ENCODE peak calls at places on chromosomes 3 and 15, in four cellular contexts. A is H9, L is K562, F is fibroblast of lung. J is an unnamed sample. For H4K20me1, the result is how much of the 10 kb centered on the place peaks cover.

GRCh38 chr3:20079621-20080020 is 39.4 kb downstream of the KAT2B start:
- DNase-seq in A (no peak), L (no peak), F (no peak), J (no peak)

GRCh38 chr3:15148614-15149013 is 49.7 kb upstream of the RBSN start:
- DNase-seq in A (peak), L (peak), F (peak), J (peak)

GRCh38 chr15:59405079-59405478 is 32.4 kb upstream of the MYO1E start:
- DNase-seq in A (no peak), L (no peak), F (no peak), J (no peak)

GRCh38 chr3:198113219-198114053 is 153.4 kb downstream of the LMLN start:
- DNase-seq in A (peak), L (no peak), F (peak), J (no peak)

GRCh38 chr15:83446904-83447708 is at the start of gene SH3GL3:
- DNase-seq in A (peak), L (peak), F (peak), J (no peak)

GRCh38 chr15:82093774-82094211 is 48.0 kb upstream of the MEX3B start:
- DNase-seq in A (no peak), L (peak), F (peak), J (no peak)

GRCh38 chr3:9149566-9149965 is 99.9 kb downstream of the SRGAP3 start:
- DNase-seq in A (no peak), L (no peak), F (no peak), J (no peak)

GRCh38 chr15:59222106-59222505 is 15.5 kb downstream of the LDHAL6B start:
- DNase-seq in A (no peak), L (no peak), F (peak), J (no peak)

GRCh38 chr3:142987080-142987700 is 14.2 kb upstream of the U2SURP start:
- DNase-seq in A (no peak), L (peak), F (peak), J (peak)

GRCh38 chr3:16739416-16740091 is 134.3 kb upstream of the DAZL start:
- DNase-seq in A (no peak), L (no peak), F (peak), J (no peak)

GRCh38 chr15:66961407-66961884 is 104.0 kb upstream of the SMAD3 start:
- DNase-seq in A (no peak), L (no peak), F (peak), J (no peak)

GRCh38 chr15:65828566-65828965 is 36.5 kb upstream of the DENND4A start:
- DNase-seq in A (no peak), L (no peak), F (no peak), J (no peak)

GRCh38 chr15:91928676-91929075 is 75.2 kb downstream of the SLCO3A1 start:
- DNase-seq in A (no peak), L (no peak), F (no peak), J (no peak)

GRCh38 chr3:129610276-129610675 is 3.8 kb upstream of the PLXND1 start:
- DNase-seq in A (no peak), L (no peak), F (no peak), J (no peak)

GRCh38 chr3:191296041-191296541 is 33.1 kb upstream of the CCDC50 start:
- DNase-seq in A (no peak), L (no peak), F (no peak), J (no peak)

GRCh38 chr3:70431906-70432305 is 119.5 kb upstream of the MDFIC2 start:
- DNase-seq in A (no peak), L (no peak), F (peak), J (no peak)

DNA sequence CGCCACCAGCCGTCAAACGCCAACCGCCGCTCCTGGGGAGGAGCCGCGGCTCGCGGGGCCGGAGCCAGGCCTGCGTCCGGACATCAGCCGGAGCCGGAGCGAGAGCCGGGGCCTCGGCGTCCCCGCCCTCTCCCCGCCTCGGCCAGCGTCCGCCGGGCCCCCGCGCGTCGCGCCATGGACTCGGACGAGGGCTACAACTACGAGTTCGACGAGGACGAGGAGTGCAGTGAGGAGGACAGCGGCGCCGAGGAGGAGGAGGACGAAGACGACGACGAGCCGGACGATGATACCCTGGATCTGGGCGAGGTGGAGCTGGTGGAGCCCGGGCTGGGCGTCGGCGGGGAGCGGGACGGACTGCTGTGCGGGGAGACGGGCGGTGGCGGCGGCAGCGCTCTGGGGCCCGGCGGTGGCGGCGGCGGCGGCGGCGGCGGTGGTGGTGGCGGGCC is 359 bp downstream of the ARIH1 start:
- DNase-seq in A (no peak), L (peak), F (no peak), J (no peak)
- H4K20me1 ChIP-seq in A (under half), L (under half), F (under half), J (under half)

DNA sequence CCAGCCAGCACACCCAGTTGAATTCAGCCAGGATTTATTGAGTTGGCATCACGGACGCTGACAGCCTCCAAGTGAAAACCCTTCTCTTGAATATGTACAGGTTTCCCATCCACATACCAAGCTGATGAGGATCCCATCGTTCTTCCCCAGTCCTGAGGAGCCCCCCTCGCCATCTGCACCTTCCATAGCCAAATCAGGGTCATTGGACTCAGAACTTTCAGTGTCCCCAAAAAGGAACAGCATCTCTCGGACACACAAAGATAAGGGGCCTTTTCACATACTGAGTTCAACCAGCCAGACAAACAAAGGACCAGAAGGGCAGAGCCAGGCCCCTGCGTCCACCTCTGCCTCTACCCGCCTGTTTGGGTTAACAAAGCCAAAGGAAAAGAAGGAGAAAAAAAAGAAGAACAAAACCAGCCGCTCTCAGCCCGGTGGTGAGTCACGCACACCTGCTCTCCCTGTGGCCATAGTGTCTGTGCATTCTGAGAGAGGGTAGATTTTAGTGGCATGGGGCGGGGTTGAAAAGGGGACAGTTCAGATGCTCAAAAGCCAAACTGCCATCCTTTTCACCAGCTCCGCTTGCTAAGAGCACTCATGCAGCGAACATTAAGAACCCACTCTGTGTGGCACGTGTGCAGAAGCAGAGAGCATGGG is 51.2 kb downstream of the KLHL25 start:
- DNase-seq in A (no peak), L (no peak), F (no peak), J (no peak)
- H3K27ac ChIP-seq in A (no peak), L (no peak), F (no peak), J (no peak)

GRCh38 chr3:170420307-170420821 is 1.7 kb downstream of the CLDN11 start:
- DNase-seq in A (peak), L (no peak), F (peak), J (no peak)
- H3K9ac ChIP-seq in A (no peak), L (no peak), F (peak), J (no peak)

GRCh38 chr15:25093455-25094029 is 138.8 kb downstream of the SNRPN start:
- DNase-seq in A (peak), L (no peak), F (no peak), J (no peak)
- H4K20me1 ChIP-seq in A (under half), L (under half), F (under half), J (under half)

DNA sequence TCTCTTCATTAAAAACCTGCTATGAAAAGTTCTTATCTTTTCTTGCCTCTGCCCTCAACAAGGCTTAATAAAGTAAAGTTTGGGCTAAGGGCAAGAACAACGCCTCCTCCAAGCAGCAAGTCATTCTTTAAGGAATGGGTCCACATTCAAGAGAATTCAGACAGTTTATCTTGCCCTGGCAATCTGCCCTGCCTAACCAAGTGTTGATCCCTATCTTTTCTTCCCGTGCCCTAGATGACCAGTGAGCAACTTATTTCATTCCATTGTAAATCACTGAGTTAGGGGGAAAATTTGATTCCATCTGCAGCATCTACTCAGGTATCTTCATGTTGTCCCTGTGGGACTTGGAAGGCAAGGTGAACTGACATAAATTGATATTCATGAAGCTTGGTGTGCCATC is 370.3 kb upstream of the DPPA4 start:
- DNase-seq in A (no peak), L (no peak), F (no peak), J (no peak)
- H3K27ac ChIP-seq in A (no peak), L (no peak), F (no peak), J (no peak)

GRCh38 chr3:32434206-32434605 is 42.6 kb downstream of the CMTM7 start:
- DNase-seq in A (no peak), L (no peak), F (no peak), J (no peak)

GRCh38 chr3:32432711-32433530 is 41.3 kb downstream of the CMTM7 start:
- DNase-seq in A (no peak), L (no peak), F (peak), J (no peak)

GRCh38 chr3:32431481-32431880 is 39.8 kb downstream of the CMTM7 start:
- DNase-seq in A (no peak), L (no peak), F (no peak), J (no peak)

GRCh38 chr3:32430900-32431299 is 39.2 kb downstream of the CMTM7 start:
- DNase-seq in A (no peak), L (no peak), F (no peak), J (no peak)

DNA sequence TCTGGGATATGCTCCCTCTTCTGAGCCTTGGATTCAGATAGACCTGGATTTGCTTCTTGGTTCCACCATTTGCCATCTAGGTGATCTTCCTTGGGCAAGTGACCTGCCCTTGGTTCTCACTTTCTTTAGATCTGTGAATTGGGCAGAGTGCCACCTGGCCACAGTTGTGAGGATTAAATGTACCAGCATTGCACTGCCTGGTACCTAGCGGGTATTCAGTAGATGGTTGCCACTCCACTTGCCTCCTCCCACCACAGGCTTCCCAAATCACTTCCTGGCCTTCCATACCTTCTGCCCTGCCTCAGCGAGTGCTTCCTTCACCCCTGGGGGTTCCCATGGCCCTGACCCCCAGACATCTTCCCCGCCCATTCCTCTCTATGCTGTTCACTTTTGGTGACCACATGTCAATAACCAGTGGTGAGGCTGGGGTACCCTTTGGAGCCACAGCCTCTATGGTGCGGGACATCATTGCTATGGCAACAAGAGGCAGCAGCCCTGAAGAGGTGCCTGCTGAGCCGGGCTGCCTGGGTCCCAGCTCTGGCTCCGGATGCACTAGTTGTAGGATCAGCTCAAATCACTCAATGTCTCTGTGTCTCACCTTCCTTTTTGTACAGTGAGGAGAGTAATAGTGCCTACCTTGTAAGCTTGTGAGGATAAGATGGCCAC is 40.5 kb downstream of the CMTM7 start:
- DNase-seq in A (no peak), L (no peak), F (no peak), J (no peak)
- H3K9ac ChIP-seq in A (no peak), L (no peak), F (no peak), J (no peak)

GRCh38 chr15:25418202-25418601 is 20.6 kb downstream of the UBE3A start:
- DNase-seq in A (no peak), L (no peak), F (no peak), J (no peak)
- H4K20me1 ChIP-seq in A (under half), L (under half), F (under half), J (under half)

DNA sequence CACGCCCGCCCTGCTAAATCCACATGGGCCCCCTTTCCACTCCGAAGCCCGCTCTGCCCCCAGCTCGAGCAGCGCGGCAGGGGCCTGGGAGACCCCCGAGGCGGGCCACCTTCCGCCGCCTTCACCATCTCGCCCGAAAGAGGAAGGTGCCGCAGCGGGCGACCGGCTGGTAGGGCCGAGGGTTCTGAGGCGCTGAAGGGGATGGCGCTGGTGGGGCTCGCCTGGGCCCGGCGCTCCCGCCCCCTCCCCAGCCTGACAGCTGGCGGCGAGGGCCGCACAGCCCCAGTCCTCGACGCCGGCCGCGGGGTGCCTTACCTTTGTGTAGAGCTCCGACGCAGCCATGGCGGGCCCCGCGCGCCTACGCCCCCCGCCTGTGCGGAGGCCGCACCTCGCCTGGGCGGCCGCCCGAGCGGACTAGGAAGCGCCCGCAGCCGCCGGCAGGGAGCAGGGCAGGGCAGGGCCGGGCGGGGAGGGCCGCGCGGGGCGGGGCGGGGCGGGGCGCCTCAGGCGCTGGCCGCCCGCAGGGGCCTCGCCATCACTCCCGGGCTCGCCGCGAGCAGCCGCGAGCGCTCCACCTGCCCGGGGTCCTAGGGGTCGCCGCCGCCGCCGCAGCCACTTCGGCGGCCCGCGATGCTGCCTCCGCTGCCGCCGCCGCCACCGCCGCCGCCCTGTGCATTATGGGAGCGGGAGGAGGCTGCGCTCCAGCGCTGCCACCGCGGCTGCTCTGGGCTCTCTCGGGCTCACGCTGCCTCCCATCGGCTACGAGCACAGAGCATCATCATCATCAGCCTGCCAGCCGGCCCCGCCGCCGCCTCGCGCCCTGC is at the start of gene MYO5A:
- DNase-seq in A (peak), L (peak), F (peak), J (peak)
- H3K27ac ChIP-seq in A (no peak), L (no peak), F (peak), J (peak)

GRCh38 chr3:38723569-38724391 is 74.3 kb upstream of the SCN5A start:
- DNase-seq in A (no peak), L (peak), F (no peak), J (no peak)

GRCh38 chr3:38721207-38721772 is 71.8 kb upstream of the SCN5A start:
- DNase-seq in A (no peak), L (no peak), F (no peak), J (no peak)

GRCh38 chr3:38722760-38723568 is 73.5 kb upstream of the SCN5A start:
- DNase-seq in A (no peak), L (no peak), F (peak), J (no peak)

GRCh38 chr3:38717603-38718240 is 68.2 kb upstream of the SCN5A start:
- DNase-seq in A (no peak), L (no peak), F (no peak), J (no peak)

DNA sequence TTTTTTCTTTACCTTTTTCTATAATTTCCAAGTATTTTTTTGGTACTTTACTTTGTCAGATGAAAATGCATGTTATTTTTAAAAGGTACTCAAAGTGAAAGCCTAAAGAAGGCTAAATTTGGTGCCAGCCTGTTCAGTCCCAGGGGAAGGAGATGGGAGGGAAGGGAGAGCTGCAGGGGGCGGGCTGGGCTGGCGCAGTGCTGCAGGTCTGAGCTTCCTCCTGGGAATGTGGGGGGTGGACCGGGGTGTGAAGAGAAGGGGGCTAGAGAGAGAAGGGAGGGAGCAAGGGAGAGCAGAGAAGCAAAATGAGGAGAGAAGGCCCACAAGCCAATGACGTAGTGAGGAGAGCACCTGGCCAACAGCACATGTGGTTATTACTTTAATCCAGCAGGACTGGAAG is 71.0 kb upstream of the SCN5A start:
- DNase-seq in A (no peak), L (no peak), F (no peak), J (no peak)
- H3K9ac ChIP-seq in A (no peak), L (no peak), F (no peak), J (no peak)